ENCODE peak calls at places on chromosomes 4 and X, in ten cellular contexts. One of them, this sample, is unnamed.

GRCh38 chrX:1518512-1518911 is 18.5 kb downstream of the P2RY8 start:
- DNase-seq in HepG2: no peak
- DNase-seq in transverse colon: no peak
- DNase-seq in tibial nerve: no peak
- DNase-seq in IMR-90: no peak
- DNase-seq in A549: no peak
- DNase-seq in body of pancreas: no peak
- DNase-seq in GM12878: no peak
- DNase-seq in stomach: no peak
- DNase-seq in esophagus muscularis mucosa: no peak
- DNase-seq in this sample: no peak

GRCh38 chr4:179530953-179531352 is 2088.7 kb upstream of the AGA start:
- DNase-seq in HepG2: no peak
- DNase-seq in transverse colon: no peak
- DNase-seq in tibial nerve: no peak
- DNase-seq in IMR-90: peak; percentile 6
- DNase-seq in A549: no peak
- DNase-seq in body of pancreas: no peak
- DNase-seq in GM12878: no peak
- DNase-seq in stomach: no peak
- DNase-seq in esophagus muscularis mucosa: no peak
- DNase-seq in this sample: no peak

GRCh38 chr4:185344743-185345538 is 50.8 kb downstream of the LRP2BP start:
- DNase-seq in HepG2: no peak
- DNase-seq in transverse colon: no peak
- DNase-seq in tibial nerve: no peak
- DNase-seq in IMR-90: no peak
- DNase-seq in A549: no peak
- DNase-seq in body of pancreas: no peak
- DNase-seq in GM12878: peak; percentile 77
- DNase-seq in stomach: no peak
- DNase-seq in esophagus muscularis mucosa: no peak
- DNase-seq in this sample: no peak

GRCh38 chr4:142556048-142556447 is 290.1 kb downstream of the INPP4B start:
- DNase-seq in HepG2: no peak
- DNase-seq in transverse colon: peak; percentile 18
- DNase-seq in tibial nerve: no peak
- DNase-seq in IMR-90: no peak
- DNase-seq in A549: no peak
- DNase-seq in body of pancreas: no peak
- DNase-seq in GM12878: no peak
- DNase-seq in stomach: no peak
- DNase-seq in esophagus muscularis mucosa: no peak
- DNase-seq in this sample: no peak

GRCh38 chrX:651922-652775 is 21.6 kb downstream of the SHOX start:
- DNase-seq in HepG2: no peak
- DNase-seq in transverse colon: no peak
- DNase-seq in tibial nerve: no peak
- DNase-seq in IMR-90: no peak
- DNase-seq in A549: no peak
- DNase-seq in body of pancreas: no peak
- DNase-seq in GM12878: no peak
- DNase-seq in stomach: no peak
- DNase-seq in esophagus muscularis mucosa: no peak
- DNase-seq in this sample: no peak

GRCh38 chr4:95289028-95289634 is 259.6 kb downstream of the UNC5C start:
- DNase-seq in HepG2: no peak
- DNase-seq in transverse colon: no peak
- DNase-seq in tibial nerve: no peak
- DNase-seq in IMR-90: peak; percentile 16
- DNase-seq in A549: no peak
- DNase-seq in body of pancreas: peak; percentile 6
- DNase-seq in GM12878: no peak
- DNase-seq in stomach: no peak
- DNase-seq in esophagus muscularis mucosa: no peak
- DNase-seq in this sample: no peak

GRCh38 chrX:133958997-133959688 is 26.3 kb downstream of the GPC3 start:
- DNase-seq in HepG2: no peak
- DNase-seq in transverse colon: no peak
- DNase-seq in tibial nerve: no peak
- DNase-seq in IMR-90: no peak
- DNase-seq in A549: no peak
- DNase-seq in body of pancreas: no peak
- DNase-seq in GM12878: no peak
- DNase-seq in stomach: no peak
- DNase-seq in esophagus muscularis mucosa: no peak
- DNase-seq in this sample: no peak

GRCh38 chr4:5751073-5751917 is 40.3 kb downstream of the EVC start:
- DNase-seq in HepG2: no peak
- DNase-seq in transverse colon: no peak
- DNase-seq in tibial nerve: no peak
- DNase-seq in IMR-90: peak; percentile 81
- DNase-seq in A549: no peak
- DNase-seq in body of pancreas: no peak
- DNase-seq in GM12878: no peak
- DNase-seq in stomach: no peak
- DNase-seq in esophagus muscularis mucosa: no peak
- DNase-seq in this sample: no peak

GRCh38 chrX:79568309-79568708 is 201.2 kb upstream of the ITM2A start:
- DNase-seq in HepG2: no peak
- DNase-seq in transverse colon: no peak
- DNase-seq in tibial nerve: no peak
- DNase-seq in IMR-90: no peak
- DNase-seq in A549: no peak
- DNase-seq in body of pancreas: no peak
- DNase-seq in GM12878: no peak
- DNase-seq in stomach: no peak
- DNase-seq in esophagus muscularis mucosa: no peak
- DNase-seq in this sample: no peak

GRCh38 chr4:1644906-1645657 is 39.0 kb downstream of the FAM53A start:
- DNase-seq in HepG2: no peak
- DNase-seq in transverse colon: peak; percentile 32
- DNase-seq in tibial nerve: no peak
- DNase-seq in IMR-90: no peak
- DNase-seq in A549: no peak
- DNase-seq in body of pancreas: peak; percentile 8
- DNase-seq in GM12878: no peak
- DNase-seq in stomach: peak; percentile 72
- DNase-seq in esophagus muscularis mucosa: no peak
- DNase-seq in this sample: no peak

GRCh38 chr4:186169942-186170802 is 21.2 kb upstream of the CYP4V2 start:
- DNase-seq in HepG2: peak; percentile 15
- DNase-seq in transverse colon: no peak
- DNase-seq in tibial nerve: no peak
- DNase-seq in IMR-90: no peak
- DNase-seq in A549: no peak
- DNase-seq in body of pancreas: no peak
- DNase-seq in GM12878: no peak
- DNase-seq in stomach: no peak
- DNase-seq in esophagus muscularis mucosa: no peak
- DNase-seq in this sample: no peak

GRCh38 chr4:127965803-127966175 is 583 bp downstream of the ABHD18 start:
- DNase-seq in HepG2: peak; percentile 73
- DNase-seq in transverse colon: peak; percentile 70
- DNase-seq in tibial nerve: peak; percentile 23
- DNase-seq in IMR-90: peak; percentile 20
- DNase-seq in A549: peak; percentile 25
- DNase-seq in body of pancreas: peak; percentile 88
- DNase-seq in GM12878: peak; percentile 21
- DNase-seq in stomach: peak; percentile 59
- DNase-seq in esophagus muscularis mucosa: no peak
- DNase-seq in this sample: peak; percentile 51

GRCh38 chrX:77415161-77415560 is 32.0 kb upstream of the FGF16 start:
- DNase-seq in HepG2: no peak
- DNase-seq in transverse colon: no peak
- DNase-seq in tibial nerve: no peak
- DNase-seq in IMR-90: no peak
- DNase-seq in A549: no peak
- DNase-seq in body of pancreas: no peak
- DNase-seq in GM12878: no peak
- DNase-seq in stomach: no peak
- DNase-seq in esophagus muscularis mucosa: no peak
- DNase-seq in this sample: no peak

DNA sequence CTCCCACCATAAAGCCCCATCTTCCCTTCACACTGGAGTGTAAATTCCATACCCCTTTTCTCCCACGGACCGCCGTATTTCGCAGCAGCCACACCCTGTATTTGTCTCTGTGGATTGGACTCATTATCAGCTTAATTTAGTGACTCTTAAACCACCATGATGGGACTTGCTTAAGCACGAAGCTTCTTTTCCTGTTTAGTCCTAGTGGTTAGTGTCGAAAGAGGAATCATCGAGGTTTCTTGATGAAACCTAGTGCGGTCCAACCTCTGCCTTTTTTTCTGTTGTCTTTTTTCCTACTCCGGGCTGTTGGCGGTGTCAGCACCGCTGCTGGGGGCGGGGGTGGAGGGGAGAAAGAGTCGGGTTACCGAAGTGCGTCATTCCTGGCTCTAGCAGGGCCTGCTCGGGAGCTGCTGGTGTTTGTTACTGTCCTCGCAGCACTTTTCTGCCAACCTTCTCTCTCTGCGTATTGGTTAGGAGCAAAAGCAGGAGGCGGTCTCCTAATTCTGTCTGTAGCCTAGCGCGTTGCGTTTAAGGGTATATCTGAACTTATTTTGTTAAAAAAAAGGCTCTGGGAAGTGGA is 1.4 kb downstream of the STAG2 start:
- DNase-seq in HepG2: peak; percentile 88
- DNase-seq in transverse colon: peak; percentile 89
- DNase-seq in tibial nerve: peak; percentile 82
- DNase-seq in IMR-90: peak; percentile 94
- DNase-seq in A549: peak; percentile 83
- DNase-seq in body of pancreas: peak; percentile 95
- DNase-seq in GM12878: peak; percentile 68
- DNase-seq in stomach: peak; percentile 88
- DNase-seq in esophagus muscularis mucosa: peak; percentile 96
- DNase-seq in this sample: peak; percentile 93
- TF ChIP-seq POLR2A in HepG2: no peak
- TF ChIP-seq POLR2A in transverse colon: peak; percentile 85
- TF ChIP-seq POLR2A in tibial nerve: peak; percentile 73
- TF ChIP-seq POLR2A in IMR-90: peak; percentile 72
- TF ChIP-seq POLR2A in A549: no peak
- TF ChIP-seq POLR2A in body of pancreas: peak; percentile 61
- TF ChIP-seq POLR2A in GM12878: peak; percentile 80
- TF ChIP-seq POLR2A in stomach: peak; percentile 67
- TF ChIP-seq POLR2A in esophagus muscularis mucosa: peak; percentile 33
- TF ChIP-seq POLR2A in this sample: peak; percentile 90

GRCh38 chr4:152079543-152080293 is 318.9 kb upstream of the GATB start:
- DNase-seq in HepG2: no peak
- DNase-seq in transverse colon: no peak
- DNase-seq in tibial nerve: no peak
- DNase-seq in IMR-90: no peak
- DNase-seq in A549: no peak
- DNase-seq in body of pancreas: no peak
- DNase-seq in GM12878: no peak
- DNase-seq in stomach: no peak
- DNase-seq in esophagus muscularis mucosa: no peak
- DNase-seq in this sample: no peak
- H3K27ac ChIP-seq in HepG2: no peak overlapping the region
- H3K27ac ChIP-seq in transverse colon: no peak overlapping the region
- H3K27ac ChIP-seq in tibial nerve: no peak overlapping the region
- H3K27ac ChIP-seq in IMR-90: no peak overlapping the region
- H3K27ac ChIP-seq in A549: no peak overlapping the region
- H3K27ac ChIP-seq in body of pancreas: no peak overlapping the region
- H3K27ac ChIP-seq in GM12878: no peak overlapping the region
- H3K27ac ChIP-seq in stomach: no peak overlapping the region
- H3K27ac ChIP-seq in esophagus muscularis mucosa: no peak overlapping the region
- H3K27ac ChIP-seq in this sample: no peak overlapping the region

DNA sequence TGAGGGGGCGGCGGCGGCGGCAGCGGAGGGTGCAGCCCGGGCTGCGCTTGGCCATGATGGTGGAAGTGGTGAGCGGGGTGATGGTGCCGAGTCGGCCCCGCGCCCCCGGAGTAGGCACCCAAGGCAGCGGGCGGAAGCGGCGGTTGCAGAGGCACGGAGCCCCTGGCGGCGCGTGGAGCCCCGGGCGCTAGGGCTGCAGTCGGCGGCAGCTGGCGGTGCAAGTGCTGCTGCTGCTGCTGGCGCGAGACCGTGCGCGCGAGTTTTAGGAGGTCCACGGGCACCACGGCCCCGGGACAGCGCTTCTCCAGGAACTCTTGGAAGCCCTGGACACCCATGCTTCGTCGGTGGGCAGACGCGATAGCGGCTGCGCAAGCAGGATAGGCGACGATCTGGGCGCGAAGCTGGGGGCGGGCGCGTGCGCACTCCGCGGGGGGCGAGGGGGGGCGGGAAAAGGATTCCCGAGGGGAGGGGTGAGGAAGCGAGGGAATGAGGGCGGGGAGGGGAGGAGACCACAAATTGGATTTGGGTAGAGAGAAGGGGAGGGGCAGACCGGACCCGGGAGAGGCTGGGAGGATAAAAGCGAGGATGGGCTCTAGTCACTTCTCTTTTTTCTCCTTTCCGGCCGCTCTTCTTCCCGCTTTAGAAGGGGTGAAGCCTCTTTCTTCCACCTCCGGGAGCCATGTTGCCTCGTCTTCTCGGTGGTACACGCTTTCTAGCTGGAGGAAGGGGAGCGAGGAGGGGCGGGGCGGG is at the start of gene FAM120C:
- DNase-seq in HepG2: peak; percentile 51
- DNase-seq in transverse colon: peak; percentile 68
- DNase-seq in tibial nerve: peak; percentile 46
- DNase-seq in IMR-90: peak; percentile 64
- DNase-seq in A549: peak; percentile 75
- DNase-seq in body of pancreas: peak; percentile 68
- DNase-seq in GM12878: peak; percentile 40
- DNase-seq in stomach: peak; percentile 51
- DNase-seq in esophagus muscularis mucosa: peak; percentile 92
- DNase-seq in this sample: peak; percentile 74
- TF ChIP-seq POLR2A in HepG2: peak; percentile 50
- TF ChIP-seq POLR2A in transverse colon: peak; percentile 25
- TF ChIP-seq POLR2A in tibial nerve: no peak
- TF ChIP-seq POLR2A in IMR-90: peak; percentile 64
- TF ChIP-seq POLR2A in A549: peak; percentile 84
- TF ChIP-seq POLR2A in body of pancreas: no peak
- TF ChIP-seq POLR2A in GM12878: peak; percentile 75
- TF ChIP-seq POLR2A in stomach: no peak
- TF ChIP-seq POLR2A in esophagus muscularis mucosa: no peak
- TF ChIP-seq POLR2A in this sample: peak; percentile 26

GRCh38 chr4:25865586-25865985 is 2.8 kb upstream of the SEL1L3 start:
- DNase-seq in HepG2: no peak
- DNase-seq in transverse colon: peak; percentile 85
- DNase-seq in tibial nerve: no peak
- DNase-seq in IMR-90: no peak
- DNase-seq in A549: peak; percentile 49
- DNase-seq in body of pancreas: peak; percentile 62
- DNase-seq in GM12878: no peak
- DNase-seq in stomach: peak; percentile 65
- DNase-seq in esophagus muscularis mucosa: no peak
- DNase-seq in this sample: no peak
- H3K27ac ChIP-seq in HepG2: no peak overlapping the region
- H3K27ac ChIP-seq in transverse colon: peak overlapping the region; percentile 95
- H3K27ac ChIP-seq in tibial nerve: peak overlapping the region; percentile 80
- H3K27ac ChIP-seq in IMR-90: no peak overlapping the region
- H3K27ac ChIP-seq in A549: peak overlapping the region; percentile 69
- H3K27ac ChIP-seq in body of pancreas: no peak overlapping the region
- H3K27ac ChIP-seq in GM12878: no peak overlapping the region
- H3K27ac ChIP-seq in stomach: no peak overlapping the region
- H3K27ac ChIP-seq in esophagus muscularis mucosa: no peak overlapping the region
- H3K27ac ChIP-seq in this sample: no peak overlapping the region

GRCh38 chrX:72584165-72584564 is 11.5 kb upstream of the HDAC8 start:
- DNase-seq in HepG2: no peak
- DNase-seq in transverse colon: no peak
- DNase-seq in tibial nerve: no peak
- DNase-seq in IMR-90: no peak
- DNase-seq in A549: no peak
- DNase-seq in body of pancreas: no peak
- DNase-seq in GM12878: no peak
- DNase-seq in stomach: no peak
- DNase-seq in esophagus muscularis mucosa: no peak
- DNase-seq in this sample: no peak
- TF ChIP-seq POLR2A in HepG2: no peak
- TF ChIP-seq POLR2A in transverse colon: no peak
- TF ChIP-seq POLR2A in tibial nerve: no peak
- TF ChIP-seq POLR2A in IMR-90: no peak
- TF ChIP-seq POLR2A in A549: no peak
- TF ChIP-seq POLR2A in body of pancreas: no peak
- TF ChIP-seq POLR2A in GM12878: no peak
- TF ChIP-seq POLR2A in stomach: no peak
- TF ChIP-seq POLR2A in esophagus muscularis mucosa: no peak
- TF ChIP-seq POLR2A in this sample: no peak

This sample was measured in adrenal gland.